ENCODE peak calls at places on chromosomes 4 and X, in four cellular contexts. H, C, X and A are unnamed samples.

GRCh38 chr4:13264126-13264525 is 220.0 kb downstream of the RAB28 start:
- DNase-seq in X (no peak), H (no peak), C (no peak), A (no peak)

GRCh38 chrX:666762-667161 is 36.2 kb downstream of the SHOX start:
- DNase-seq in C (peak), H (no peak), X (no peak), A (no peak)

GRCh38 chrX:39726810-39727209 is 370.9 kb downstream of the BCOR start:
- DNase-seq in C (peak), H (peak), X (no peak), A (no peak)

GRCh38 chr4:67291639-67292038 is 253.7 kb downstream of the CENPC start:
- DNase-seq in X (no peak), H (no peak), C (no peak), A (no peak)

GRCh38 chrX:69179380-69179911 is 14.2 kb upstream of the PJA1 start:
- DNase-seq in X (no peak), C (peak), H (peak), A (peak)

GRCh38 chr4:37891221-37892159 is 606 bp downstream of the TBC1D1 start:
- DNase-seq in H (peak), C (peak), X (no peak), A (peak)

GRCh38 chr4:118290951-118291350 is 61.9 kb downstream of the PRSS12 start:
- DNase-seq in C (no peak), H (peak), X (no peak), A (no peak)

GRCh38 chr4:149203256-149204001 is 612.2 kb downstream of the IQCM start:
- DNase-seq in H (peak), C (no peak), X (no peak), A (no peak)

DNA sequence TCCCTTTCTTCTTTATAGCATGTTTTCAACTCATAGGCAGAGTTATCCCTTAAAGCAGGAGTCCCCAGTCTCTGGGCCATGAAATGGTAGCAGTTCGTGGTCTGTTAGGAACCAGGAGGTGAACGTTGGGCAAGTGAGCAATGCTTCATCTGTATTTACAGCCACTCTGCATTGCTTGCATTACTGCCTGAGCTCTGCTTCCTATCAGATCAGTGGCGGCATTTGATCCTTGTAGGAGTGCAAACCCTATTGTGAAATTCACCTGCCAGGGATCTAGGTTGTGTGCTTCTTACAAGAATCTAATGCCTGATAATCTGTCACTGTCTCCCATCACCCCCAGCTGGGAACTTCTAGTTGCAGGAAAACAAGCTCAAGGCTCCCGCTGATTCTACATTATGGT is 39.8 kb downstream of the DTHD1 start:
- DNase-seq in H (no peak), X (no peak), C (no peak), A (no peak)
- H3K56ac ChIP-seq in H (no peak), X (no peak), C (no peak), A (no peak)

GRCh38 chrX:37883196-37883595 is 35.8 kb upstream of the DYNLT3 start:
- DNase-seq in X (no peak), C (peak), H (peak), A (no peak)

GRCh38 chrX:37876716-37877115 is 29.3 kb upstream of the DYNLT3 start:
- DNase-seq in X (no peak), C (no peak), H (no peak), A (no peak)

DNA sequence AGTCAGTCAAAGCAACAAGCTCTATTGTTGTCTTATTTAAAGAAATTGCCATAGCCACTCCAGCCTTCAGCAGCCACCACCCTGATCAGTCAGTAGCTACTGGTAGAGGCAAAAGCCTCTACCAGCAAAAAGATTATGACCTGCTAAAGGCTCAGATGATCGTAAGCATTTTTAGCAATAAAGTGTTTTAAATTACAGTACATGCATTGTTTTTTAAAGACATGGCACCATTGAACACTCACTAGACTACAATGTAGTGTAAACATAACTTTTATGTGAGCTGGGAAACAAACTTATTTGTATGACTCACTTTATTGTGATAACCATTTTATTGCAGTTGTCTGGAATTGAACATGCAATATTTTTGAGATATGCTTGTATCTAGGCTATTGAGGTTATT is 32.3 kb upstream of the DYNLT3 start:
- DNase-seq in H (no peak), X (no peak), C (no peak), A (no peak)
- H3K56ac ChIP-seq in H (no peak), X (no peak), C (no peak), A (no peak)

GRCh38 chr4:127540497-127541026 is 92.2 kb upstream of the INTU start:
- DNase-seq in H (no peak), X (no peak), C (no peak), A (no peak)
- H3K56ac ChIP-seq in H (no peak), X (no peak), C (no peak), A (no peak)

DNA sequence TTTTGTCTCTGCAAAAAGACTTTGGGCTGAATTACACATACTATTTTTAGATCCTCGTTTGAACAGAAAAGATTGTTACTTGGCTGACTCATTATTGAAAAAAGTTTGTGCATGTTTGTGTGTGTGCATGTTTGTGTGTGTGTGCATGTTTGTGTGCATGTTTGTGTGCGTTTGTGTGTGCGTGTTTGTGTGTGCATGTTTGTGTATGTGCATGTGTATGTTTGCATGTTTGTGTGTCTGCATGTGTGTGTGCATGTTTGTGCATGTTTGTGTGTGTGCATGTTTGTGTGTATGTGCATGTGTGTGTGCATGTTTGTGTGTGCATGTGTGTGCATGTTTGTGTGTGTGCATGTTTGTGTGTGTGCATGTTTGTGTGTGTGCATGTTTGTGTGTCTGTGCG is 201.1 kb upstream of the FAT1 start:
- DNase-seq in C (no peak), X (no peak), H (peak), A (no peak)
- H3K56ac ChIP-seq in C (no peak), X (no peak), H (no peak), A (no peak)

GRCh38 chr4:56818797-56819196 is 2.7 kb downstream of the SPINK2 start:
- DNase-seq in X (no peak), C (no peak), H (no peak), A (no peak)
- H3K56ac ChIP-seq in X (no peak), C (no peak), H (no peak), A (no peak)

DNA sequence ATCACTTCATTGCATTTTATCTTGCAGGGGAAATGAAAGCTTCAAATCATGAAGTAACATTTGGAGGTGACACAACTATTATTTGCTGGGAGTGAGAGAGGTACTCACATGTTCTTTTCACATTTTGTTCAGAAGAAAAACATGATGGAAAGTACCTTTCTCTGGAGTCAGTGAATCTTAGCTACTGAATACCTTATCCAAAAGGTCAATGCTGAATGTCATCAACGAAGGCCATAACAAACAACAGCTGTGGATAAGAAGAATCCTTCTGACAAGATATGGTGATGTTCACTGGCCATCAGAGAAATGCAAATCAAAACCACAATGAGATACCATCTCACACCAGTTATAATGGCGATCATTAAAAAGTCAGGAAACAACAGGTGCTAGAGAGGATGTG is 36.5 kb upstream of the NUDT10 start:
- DNase-seq in H (no peak), X (no peak), C (no peak), A (no peak)
- H3K56ac ChIP-seq in H (no peak), X (no peak), C (no peak), A (no peak)

GRCh38 chr4:158811704-158812103 is 42.9 kb downstream of the FNIP2 start:
- DNase-seq in C (no peak), H (no peak), X (no peak), A (no peak)

GRCh38 chr4:158812133-158812532 is 43.3 kb downstream of the FNIP2 start:
- DNase-seq in H (no peak), X (no peak), C (no peak), A (no peak)

GRCh38 chr4:158811216-158811540 is 42.4 kb downstream of the FNIP2 start:
- DNase-seq in X (no peak), C (no peak), H (no peak), A (no peak)

GRCh38 chr4:158809611-158810486 is 41.0 kb downstream of the FNIP2 start:
- DNase-seq in X (no peak), C (peak), H (peak), A (no peak)

DNA sequence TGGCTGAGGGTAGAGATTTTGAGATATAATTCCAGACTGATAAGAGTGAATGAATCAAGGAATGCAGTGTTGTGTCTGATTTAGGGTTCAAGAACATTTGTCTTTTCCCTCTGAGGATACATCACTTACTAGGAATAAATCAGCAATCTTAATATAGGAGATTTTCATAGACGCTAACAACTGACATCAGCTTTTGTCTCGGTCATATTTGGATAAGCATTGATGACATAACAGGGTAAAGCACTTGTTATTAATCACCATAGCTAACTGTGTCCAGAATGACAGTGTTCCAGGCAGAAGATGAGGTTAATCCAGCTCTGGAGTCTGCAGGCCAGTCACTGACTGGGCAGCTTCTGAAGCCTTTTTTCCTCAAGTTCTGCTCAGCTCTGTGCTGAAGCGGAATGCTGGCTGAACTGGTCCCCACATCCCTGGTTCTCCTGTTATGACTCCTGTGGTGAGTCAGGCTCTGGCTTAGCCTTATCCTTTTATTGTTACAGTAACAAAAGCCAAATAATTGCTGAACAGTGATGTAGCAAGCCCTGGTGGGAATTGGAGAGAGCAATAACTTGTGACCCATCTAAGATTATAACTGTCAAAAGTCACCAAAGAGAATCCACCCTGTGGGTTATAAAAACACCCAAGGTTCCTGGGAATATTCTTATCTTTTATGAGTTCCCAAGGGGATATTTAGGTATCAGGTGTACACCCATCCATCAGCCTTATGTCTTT is 41.8 kb downstream of the FNIP2 start:
- DNase-seq in C (no peak), H (peak), X (no peak), A (no peak)
- H3K56ac ChIP-seq in C (no peak), H (no peak), X (no peak), A (no peak)

GRCh38 chr4:136316961-136317360 is 1215.3 kb downstream of the PCDH18 start:
- DNase-seq in C (no peak), X (no peak), H (no peak), A (no peak)
- H3K56ac ChIP-seq in C (no peak), X (no peak), H (no peak), A (no peak)

GRCh38 chr4:14787221-14787620 is 215.1 kb upstream of the CPEB2 start:
- DNase-seq in C (no peak), H (no peak), X (no peak), A (no peak)
- H3K56ac ChIP-seq in C (no peak), H (no peak), X (no peak), A (no peak)

DNA sequence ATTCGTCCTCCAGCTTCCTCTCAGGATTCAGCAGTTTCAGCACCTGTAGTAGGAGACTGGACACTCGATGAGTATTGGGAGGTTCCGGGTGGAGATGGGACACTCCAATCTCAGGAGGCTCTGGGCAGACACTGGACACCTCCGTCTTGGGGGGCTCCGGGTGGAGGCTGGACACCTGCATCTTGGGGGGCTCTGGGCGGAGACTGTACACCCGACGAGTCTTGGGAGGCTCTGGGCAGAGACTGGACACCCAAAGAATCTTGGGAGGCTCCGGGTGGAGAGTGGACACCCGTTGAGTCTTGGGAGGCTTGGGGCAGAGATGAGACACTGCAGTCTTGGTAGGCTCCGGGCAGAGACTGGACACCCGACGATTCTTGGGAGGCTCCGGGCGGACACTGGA is 28.7 kb upstream of the LANCL3 start:
- DNase-seq in C (no peak), H (no peak), X (no peak), A (no peak)
- H3K56ac ChIP-seq in C (no peak), H (no peak), X (no peak), A (no peak)